ENCODE peak calls at places on chromosomes 16 and 17, in ten cellular contexts. B is mammary epithelial cell, A is fibroblast of mammary gland, J is WTC11, O is neural progenitor cell, V is mucosa of descending colon, F is uterus, Z is sigmoid colon, G is fibroblast of pulmonary artery, Q is psoas muscle. P is an unnamed sample.

GRCh38 chr17:81397314-81398169 is 2.3 kb downstream of the BAHCC1 start:
- DNase-seq in B (peak), A (peak), J (peak), O (peak), V (peak), F (no peak), Z (no peak), G (peak), Q (peak), P (peak)

GRCh38 chr17:13287226-13287625 is 269.4 kb upstream of the ELAC2 start:
- DNase-seq in B (no peak), A (no peak), J (no peak), O (no peak), V (no peak), F (no peak), Z (no peak), G (no peak), Q (no peak), P (no peak)

GRCh38 chr17:1469231-1469852 is 13.3 kb upstream of the CRK start:
- DNase-seq in B (no peak), A (no peak), J (no peak), O (peak), V (no peak), F (no peak), Z (no peak), G (no peak), Q (no peak), P (no peak)

GRCh38 chr17:80948091-80948960 is 43.3 kb upstream of the CHMP6 start:
- DNase-seq in B (no peak), A (no peak), J (peak), O (no peak), V (peak), F (peak), Z (peak), G (no peak), Q (peak), P (no peak)

GRCh38 chr17:58176200-58176599 is 9.4 kb downstream of the OR4D2 start:
- DNase-seq in B (no peak), A (peak), J (no peak), O (peak), V (no peak), F (no peak), Z (no peak), G (peak), Q (no peak), P (no peak)

GRCh38 chr16:50696575-50697420 is 3.4 kb downstream of the NOD2 start:
- DNase-seq in B (peak), A (peak), J (no peak), O (no peak), V (peak), F (peak), Z (peak), G (peak), Q (peak), P (no peak)

GRCh38 chr17:7020894-7021664 is 1.8 kb upstream of the BCL6B start:
- DNase-seq in B (no peak), A (no peak), J (no peak), O (no peak), V (peak), F (no peak), Z (no peak), G (no peak), Q (no peak), P (no peak)

GRCh38 chr16:82368041-82368440 is 198.0 kb upstream of the MPHOSPH6 start:
- DNase-seq in B (peak), A (peak), J (peak), O (peak), V (no peak), F (no peak), Z (no peak), G (peak), Q (peak), P (no peak)

GRCh38 chr16:4660454-4661007 is 32.8 kb upstream of the NUDT16L1 start:
- DNase-seq in B (peak), A (peak), J (no peak), O (no peak), V (peak), F (peak), Z (no peak), G (peak), Q (no peak), P (no peak)

GRCh38 chr16:21618261-21618660 is 18.9 kb downstream of the METTL9 start:
- DNase-seq in B (no peak), A (no peak), J (no peak), O (no peak), V (no peak), F (no peak), Z (no peak), G (no peak), Q (no peak), P (no peak)
- TF ChIP-seq CTCF in B (no peak), A (no peak), J (no peak), O (no peak), V (no peak), F (no peak), Z (no peak), G (no peak), Q (no peak), P (no peak)

GRCh38 chr17:54900457-54901229 is at the start of gene TOM1L1:
- DNase-seq in B (peak), A (peak), J (peak), O (peak), V (peak), F (peak), Z (peak), G (peak), Q (peak), P (peak)
- TF ChIP-seq CTCF in B (no peak), A (no peak), J (no peak), O (peak), V (no peak), F (no peak), Z (peak), G (peak), Q (no peak), P (peak)

DNA sequence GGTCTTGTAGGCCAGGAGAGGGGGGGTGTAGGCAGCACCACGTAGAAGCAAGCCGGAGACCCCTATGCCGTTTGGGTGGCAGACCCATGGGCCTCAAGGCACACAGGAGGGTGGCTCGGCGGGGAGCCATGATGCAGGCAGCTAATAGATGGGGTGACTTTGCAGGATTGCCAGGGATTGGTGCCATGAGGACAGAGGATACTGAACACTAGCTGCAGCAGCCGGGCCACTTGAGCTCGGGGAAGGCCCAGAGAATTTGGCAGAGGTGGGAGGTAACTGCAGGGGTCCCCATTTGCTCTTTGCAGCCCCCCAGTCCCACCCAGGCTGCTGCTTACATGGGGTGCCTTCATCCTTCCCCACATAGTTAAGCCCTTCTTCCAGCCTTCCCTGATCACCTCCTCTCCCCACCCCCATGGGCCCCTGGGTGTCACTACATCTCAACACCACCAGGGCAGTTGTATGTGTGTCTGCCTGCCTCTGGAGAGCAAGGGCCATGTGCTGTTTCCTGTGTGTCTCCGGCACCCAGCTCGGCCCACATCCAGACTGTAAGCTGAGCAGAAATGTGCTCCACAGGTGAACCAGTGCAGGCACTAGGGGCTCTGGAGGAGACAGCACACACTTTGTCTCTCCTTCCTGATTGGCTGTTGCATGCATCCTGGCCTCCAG is 52.1 kb downstream of the SREBF1 start:
- DNase-seq in B (no peak), A (no peak), J (no peak), O (peak), V (no peak), F (no peak), Z (no peak), G (no peak), Q (no peak), P (no peak)
- TF ChIP-seq CTCF in B (peak), A (no peak), J (no peak), O (peak), V (no peak), F (no peak), Z (no peak), G (peak), Q (peak), P (peak)

GRCh38 chr17:77479372-77479781 is 338.6 kb downstream of the SEC14L1 start:
- DNase-seq in B (no peak), A (no peak), J (peak), O (no peak), V (no peak), F (no peak), Z (no peak), G (no peak), Q (no peak), P (no peak)
- TF ChIP-seq CTCF in B (no peak), A (no peak), J (no peak), O (no peak), V (no peak), F (no peak), Z (no peak), G (no peak), Q (no peak), P (peak)

GRCh38 chr17:73230088-73230487 is 31.6 kb downstream of the CPSF4L start:
- DNase-seq in B (no peak), A (no peak), J (no peak), O (no peak), V (no peak), F (no peak), Z (no peak), G (no peak), Q (no peak), P (no peak)

GRCh38 chr17:73231363-73231762 is 30.3 kb downstream of the CPSF4L start:
- DNase-seq in B (peak), A (no peak), J (no peak), O (no peak), V (peak), F (no peak), Z (no peak), G (peak), Q (no peak), P (no peak)

GRCh38 chr17:73232587-73233373 is 28.9 kb downstream of the CPSF4L start:
- DNase-seq in B (peak), A (no peak), J (peak), O (peak), V (peak), F (no peak), Z (peak), G (peak), Q (peak), P (no peak)

GRCh38 chr17:73234746-73235145 is 26.9 kb downstream of the CPSF4L start:
- DNase-seq in B (no peak), A (no peak), J (no peak), O (no peak), V (no peak), F (no peak), Z (no peak), G (no peak), Q (no peak), P (no peak)

GRCh38 chr17:73231841-73232586 is 29.7 kb downstream of the CPSF4L start:
- DNase-seq in B (peak), A (peak), J (peak), O (peak), V (peak), F (peak), Z (peak), G (peak), Q (peak), P (peak)
- TF ChIP-seq CTCF in B (no peak), A (no peak), J (no peak), O (peak), V (peak), F (peak), Z (no peak), G (peak), Q (peak), P (peak)

DNA sequence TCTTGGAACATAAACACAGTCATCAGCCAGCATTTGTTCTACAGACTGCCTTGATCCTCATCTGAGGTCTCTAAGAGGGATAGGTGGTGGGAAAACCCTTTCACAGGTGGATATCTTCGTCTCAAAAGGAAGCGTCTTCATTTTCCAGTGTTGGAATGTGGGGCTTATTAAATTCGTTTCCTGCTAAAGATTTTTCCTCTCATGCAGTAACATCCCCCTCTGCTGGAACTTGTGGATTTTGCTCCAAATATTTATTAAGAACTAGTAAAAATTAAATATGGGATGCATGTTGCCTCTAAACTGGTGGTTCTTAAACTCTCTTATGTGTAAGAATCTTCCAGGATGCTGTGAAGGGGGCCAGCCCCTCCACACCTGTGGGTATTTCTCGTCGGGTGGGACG is 20.1 kb upstream of the MLYCD start:
- DNase-seq in B (peak), A (peak), J (no peak), O (peak), V (no peak), F (no peak), Z (no peak), G (peak), Q (no peak), P (no peak)
- TF ChIP-seq CTCF in B (peak), A (peak), J (peak), O (peak), V (no peak), F (peak), Z (peak), G (peak), Q (peak), P (peak)

GRCh38 chr16:27315333-27316037 is 1.7 kb downstream of the IL4R start:
- DNase-seq in B (peak), A (peak), J (peak), O (peak), V (peak), F (peak), Z (peak), G (peak), Q (peak), P (no peak)
- TF ChIP-seq CTCF in B (no peak), A (no peak), J (no peak), O (no peak), V (no peak), F (no peak), Z (no peak), G (peak), Q (no peak), P (no peak)